ENCODE peak calls at places on chromosomes 4 and X, in six cellular contexts. One of them, this sample, is unnamed.

GRCh38 chrX:37697169-37697760 is 11.7 kb downstream of the XK start:
- DNase-seq in GM12878: no peak
- DNase-seq in GM23338: no peak
- DNase-seq in K562: no peak
- DNase-seq in WTC11: no peak
- DNase-seq in HepG2: no peak
- DNase-seq in this sample: no peak

GRCh38 chr4:185820119-185821028 is 8.4 kb upstream of the SORBS2 start:
- DNase-seq in GM12878: no peak
- DNase-seq in GM23338: peak
- DNase-seq in K562: no peak
- DNase-seq in HepG2: no peak
- DNase-seq in WTC11: no peak
- DNase-seq in this sample: no peak

GRCh38 chr4:80419946-80420345 is 84.4 kb downstream of the CFAP299 start:
- DNase-seq in HepG2: no peak
- DNase-seq in GM12878: no peak
- DNase-seq in GM23338: no peak
- DNase-seq in WTC11: no peak
- DNase-seq in K562: no peak
- DNase-seq in this sample: no peak

GRCh38 chr4:181821039-181822004 is 421.9 kb upstream of the TENM3 start:
- DNase-seq in WTC11: no peak
- DNase-seq in GM12878: no peak
- DNase-seq in HepG2: no peak
- DNase-seq in GM23338: peak
- DNase-seq in K562: no peak
- DNase-seq in this sample: no peak

GRCh38 chr4:15920723-15921591 is 17.6 kb downstream of the FGFBP1 start:
- DNase-seq in HepG2: no peak
- DNase-seq in WTC11: no peak
- DNase-seq in K562: no peak
- DNase-seq in GM23338: no peak
- DNase-seq in GM12878: no peak
- DNase-seq in this sample: no peak

GRCh38 chr4:56048621-56049427 is 100.1 kb downstream of the CEP135 start:
- DNase-seq in HepG2: no peak
- DNase-seq in GM12878: peak
- DNase-seq in K562: peak
- DNase-seq in GM23338: peak
- DNase-seq in WTC11: peak
- DNase-seq in this sample: peak

GRCh38 chr4:125316391-125316780 is 1.6 kb downstream of the FAT4 start:
- DNase-seq in GM12878: no peak
- DNase-seq in K562: no peak
- DNase-seq in HepG2: no peak
- DNase-seq in WTC11: peak
- DNase-seq in GM23338: peak
- DNase-seq in this sample: no peak

GRCh38 chr4:95889662-95890061 is 49.8 kb downstream of the PDHA2 start:
- DNase-seq in HepG2: no peak
- DNase-seq in GM23338: peak
- DNase-seq in GM12878: no peak
- DNase-seq in K562: no peak
- DNase-seq in WTC11: no peak
- DNase-seq in this sample: peak

GRCh38 chr4:23290656-23291055 is 597.9 kb downstream of the GBA3 start:
- DNase-seq in K562: no peak
- DNase-seq in GM12878: no peak
- DNase-seq in WTC11: no peak
- DNase-seq in GM23338: no peak
- DNase-seq in HepG2: no peak
- DNase-seq in this sample: no peak

GRCh38 chr4:95550566-95550965 is 1.8 kb upstream of the UNC5C start:
- DNase-seq in GM23338: no peak
- DNase-seq in GM12878: no peak
- DNase-seq in WTC11: no peak
- DNase-seq in HepG2: no peak
- DNase-seq in K562: no peak
- DNase-seq in this sample: no peak

GRCh38 chr4:94483895-94484294 is 32.2 kb downstream of the PDLIM5 start:
- DNase-seq in GM23338: no peak
- DNase-seq in WTC11: no peak
- DNase-seq in GM12878: no peak
- DNase-seq in K562: no peak
- DNase-seq in HepG2: no peak
- DNase-seq in this sample: no peak

GRCh38 chrX:107102980-107103379 is 15.6 kb downstream of the RBM41 start:
- DNase-seq in K562: no peak
- DNase-seq in WTC11: no peak
- DNase-seq in GM12878: no peak
- DNase-seq in GM23338: no peak
- DNase-seq in HepG2: peak
- DNase-seq in this sample: no peak

GRCh38 chrX:27893871-27894270 is 86.1 kb downstream of the MAGEB10 start:
- DNase-seq in GM12878: no peak
- DNase-seq in GM23338: no peak
- DNase-seq in K562: no peak
- DNase-seq in HepG2: no peak
- DNase-seq in WTC11: no peak
- DNase-seq in this sample: no peak

GRCh38 chrX:7614616-7615015 is 228.4 kb upstream of the VCX start:
- DNase-seq in K562: no peak
- DNase-seq in WTC11: no peak
- DNase-seq in GM12878: no peak
- DNase-seq in GM23338: no peak
- DNase-seq in HepG2: no peak
- DNase-seq in this sample: no peak

GRCh38 chrX:54808109-54808604 is 612 bp downstream of the MAGED2 start:
- DNase-seq in K562: peak
- DNase-seq in WTC11: peak
- DNase-seq in GM23338: peak
- DNase-seq in GM12878: no peak
- DNase-seq in HepG2: peak
- DNase-seq in this sample: no peak

GRCh38 chrX:101462892-101463291 is 22.4 kb upstream of the ARMCX4 start:
- DNase-seq in K562: peak
- DNase-seq in HepG2: peak
- DNase-seq in WTC11: no peak
- DNase-seq in GM23338: peak
- DNase-seq in GM12878: no peak
- DNase-seq in this sample: no peak

GRCh38 chr4:40972722-40973121 is 223.0 kb downstream of the NSUN7 start:
- DNase-seq in WTC11: no peak
- DNase-seq in GM23338: no peak
- DNase-seq in K562: no peak
- DNase-seq in HepG2: no peak
- DNase-seq in GM12878: no peak
- DNase-seq in this sample: no peak

GRCh38 chrX:3697701-3698279 is 15.7 kb downstream of the PRKX start:
- DNase-seq in GM23338: no peak
- DNase-seq in WTC11: no peak
- DNase-seq in K562: no peak
- DNase-seq in GM12878: no peak
- DNase-seq in HepG2: no peak
- DNase-seq in this sample: no peak

GRCh38 chr4:138903185-138903584 is 112.4 kb upstream of the NOCT start:
- DNase-seq in GM12878: no peak
- DNase-seq in HepG2: no peak
- DNase-seq in WTC11: no peak
- DNase-seq in K562: no peak
- DNase-seq in GM23338: no peak
- DNase-seq in this sample: no peak

GRCh38 chr4:84804126-84804525 is 162.4 kb downstream of the WDFY3 start:
- DNase-seq in K562: no peak
- DNase-seq in GM23338: no peak
- DNase-seq in HepG2: no peak
- DNase-seq in WTC11: no peak
- DNase-seq in GM12878: no peak
- DNase-seq in this sample: no peak

GRCh38 chr4:98661356-98662054 is 3.1 kb upstream of the TSPAN5 start:
- DNase-seq in K562: no peak
- DNase-seq in HepG2: no peak
- DNase-seq in GM12878: no peak
- DNase-seq in GM23338: peak
- DNase-seq in WTC11: no peak
- DNase-seq in this sample: no peak

GRCh38 chr4:152515678-152516077 is 20.2 kb downstream of the FBXW7 start:
- DNase-seq in GM12878: no peak
- DNase-seq in K562: peak
- DNase-seq in GM23338: no peak
- DNase-seq in WTC11: no peak
- DNase-seq in HepG2: no peak
- DNase-seq in this sample: no peak

DNA sequence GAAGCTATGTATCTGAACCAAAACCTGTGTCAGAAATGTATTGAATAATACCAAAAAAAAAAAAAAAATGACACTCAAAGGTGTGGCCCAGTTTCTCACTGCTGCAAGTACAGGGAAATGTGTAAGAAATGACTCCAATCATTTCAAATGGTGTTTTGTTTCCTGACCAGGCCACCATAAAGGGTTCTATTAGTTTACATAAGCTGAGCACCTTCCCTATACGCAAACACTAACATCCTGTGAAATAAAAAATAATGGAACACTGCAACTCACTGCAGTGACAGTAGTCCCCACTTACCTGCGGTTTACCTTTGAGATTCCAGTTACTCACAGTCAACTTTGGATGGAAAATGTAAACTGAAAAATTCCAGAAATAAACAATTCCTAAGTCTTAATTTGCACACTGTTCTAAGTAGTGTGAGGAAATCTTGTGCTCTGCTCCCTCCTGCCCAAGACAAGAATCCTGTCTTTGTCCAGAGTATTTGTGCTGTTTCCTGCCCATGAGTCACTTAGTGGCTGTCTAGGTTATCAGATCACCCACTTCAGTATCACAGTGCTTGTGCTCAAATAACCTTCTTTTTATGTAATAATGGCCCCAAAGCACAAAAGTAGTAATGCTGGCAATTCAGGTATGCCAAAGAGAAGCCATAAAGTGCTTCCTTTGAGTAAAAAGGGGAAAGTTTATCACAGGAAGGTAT is 265.3 kb downstream of the RCHY1 start:
- DNase-seq in WTC11: no peak
- DNase-seq in GM23338: no peak
- DNase-seq in K562: no peak
- DNase-seq in HepG2: no peak
- DNase-seq in GM12878: no peak
- DNase-seq in this sample: no peak
- TF ChIP-seq CREB1 in WTC11: no peak
- TF ChIP-seq CREB1 in GM23338: no peak
- TF ChIP-seq CREB1 in K562: no peak
- TF ChIP-seq CREB1 in HepG2: no peak
- TF ChIP-seq CREB1 in GM12878: no peak
- TF ChIP-seq CREB1 in this sample: no peak

GRCh38 chr4:37680089-37680488 is 6.1 kb downstream of the RELL1 start:
- DNase-seq in GM12878: no peak
- DNase-seq in HepG2: no peak
- DNase-seq in WTC11: no peak
- DNase-seq in GM23338: no peak
- DNase-seq in K562: no peak
- DNase-seq in this sample: no peak

GRCh38 chr4:37685211-37685725 is 908 bp downstream of the RELL1 start:
- DNase-seq in GM23338: peak
- DNase-seq in WTC11: no peak
- DNase-seq in HepG2: no peak
- DNase-seq in K562: no peak
- DNase-seq in GM12878: no peak
- DNase-seq in this sample: no peak

GRCh38 chr4:37685726-37686372 is 327 bp downstream of the RELL1 start:
- DNase-seq in GM23338: peak
- DNase-seq in GM12878: no peak
- DNase-seq in K562: peak
- DNase-seq in HepG2: no peak
- DNase-seq in WTC11: peak
- DNase-seq in this sample: no peak

GRCh38 chr4:37684154-37684553 is 2.0 kb downstream of the RELL1 start:
- DNase-seq in GM12878: no peak
- DNase-seq in K562: no peak
- DNase-seq in GM23338: no peak
- DNase-seq in HepG2: no peak
- DNase-seq in WTC11: no peak
- DNase-seq in this sample: no peak

DNA sequence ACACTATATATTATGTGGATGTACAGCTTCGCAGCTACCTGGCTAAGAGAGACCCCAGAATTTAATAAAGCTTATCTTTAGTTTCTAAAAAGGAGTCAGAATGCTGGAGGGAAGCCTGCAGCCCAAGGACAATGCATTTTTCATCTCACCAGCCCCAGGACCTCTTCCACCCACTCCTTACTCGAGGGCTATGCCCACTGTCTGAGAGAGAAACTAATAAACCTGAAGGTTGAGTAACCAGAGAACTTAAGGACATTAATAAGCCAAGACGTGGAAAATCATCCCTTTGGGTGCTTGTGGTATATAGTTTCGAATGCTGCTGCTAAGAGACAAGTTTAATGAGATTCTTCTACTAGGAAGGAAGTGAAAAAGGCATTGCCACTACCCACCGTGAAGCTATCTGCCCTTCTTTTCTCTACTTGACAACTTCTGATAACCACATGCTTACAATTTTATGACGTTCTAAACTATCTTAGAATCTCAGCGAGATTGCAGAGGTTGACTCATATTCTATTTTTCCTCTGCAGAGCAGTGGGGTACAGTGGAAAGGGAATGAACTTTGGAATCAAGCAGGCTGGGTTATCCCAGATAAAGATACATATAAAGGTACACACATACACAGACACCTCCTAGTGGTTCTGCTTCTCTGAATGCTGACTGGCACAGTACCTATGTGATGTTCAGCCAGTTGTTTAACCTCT is 3.3 kb downstream of the RELL1 start:
- DNase-seq in K562: no peak
- DNase-seq in HepG2: peak
- DNase-seq in WTC11: no peak
- DNase-seq in GM12878: peak
- DNase-seq in GM23338: no peak
- DNase-seq in this sample: no peak
- TF ChIP-seq CREB1 in K562: no peak
- TF ChIP-seq CREB1 in HepG2: no peak
- TF ChIP-seq CREB1 in WTC11: no peak
- TF ChIP-seq CREB1 in GM12878: peak
- TF ChIP-seq CREB1 in GM23338: no peak
- TF ChIP-seq CREB1 in this sample: no peak

GRCh38 chrX:13467243-13467642 is 102.2 kb upstream of the EGFL6 start:
- DNase-seq in HepG2: no peak
- DNase-seq in WTC11: no peak
- DNase-seq in K562: no peak
- DNase-seq in GM12878: no peak
- DNase-seq in GM23338: no peak
- DNase-seq in this sample: no peak
- TF ChIP-seq CREB1 in HepG2: no peak
- TF ChIP-seq CREB1 in WTC11: no peak
- TF ChIP-seq CREB1 in K562: no peak
- TF ChIP-seq CREB1 in GM12878: no peak
- TF ChIP-seq CREB1 in GM23338: no peak
- TF ChIP-seq CREB1 in this sample: no peak

GRCh38 chr4:189807031-189807430 is 133.6 kb upstream of the FRG1 start:
- DNase-seq in HepG2: no peak
- DNase-seq in GM12878: no peak
- DNase-seq in WTC11: no peak
- DNase-seq in GM23338: no peak
- DNase-seq in K562: no peak
- DNase-seq in this sample: no peak
- TF ChIP-seq CREB1 in HepG2: no peak
- TF ChIP-seq CREB1 in GM12878: no peak
- TF ChIP-seq CREB1 in WTC11: no peak
- TF ChIP-seq CREB1 in GM23338: no peak
- TF ChIP-seq CREB1 in K562: no peak
- TF ChIP-seq CREB1 in this sample: no peak